ENCODE peak calls at places on chromosome X, in four cellular contexts. H is left ventricle myocardium inferior, A is neuronal stem cell, Y is SK-N-SH. Q is an unnamed sample. For H3K27me3 and H3K4me1, the result is how much of the 10 kb centered on the place peaks cover.

GRCh38 chrX:68043713-68044438 is 389.4 kb downstream of the OPHN1 start:
- DNase-seq in H (no peak), A (no peak), Y (no peak), Q (no peak)

GRCh38 chrX:25344191-25344936 is 328.6 kb upstream of the ARX start:
- DNase-seq in H (no peak), A (no peak), Y (no peak), Q (peak)

GRCh38 chrX:71095971-71096701 is 485 bp downstream of the FOXO4 start:
- DNase-seq in H (no peak), A (no peak), Y (peak), Q (no peak)

GRCh38 chrX:9538544-9539045 is 73.7 kb downstream of the TBL1X start:
- DNase-seq in H (no peak), A (no peak), Y (peak), Q (peak)

GRCh38 chrX:33307954-33308353 is 96.6 kb upstream of the DMD start:
- DNase-seq in H (no peak), A (no peak), Y (no peak), Q (no peak)

GRCh38 chrX:119266364-119266995 is 30.4 kb downstream of the PGRMC1 start:
- DNase-seq in H (no peak), A (no peak), Y (peak), Q (peak)

GRCh38 chrX:106927700-106928099 is 7.5 kb downstream of the CLDN2 start:
- DNase-seq in H (no peak), A (no peak), Y (no peak), Q (no peak)

GRCh38 chrX:727738-728621 is 97.4 kb downstream of the SHOX start:
- DNase-seq in H (no peak), A (peak), Y (no peak), Q (peak)

GRCh38 chrX:41382699-41383645 is 49.0 kb downstream of the DDX3X start:
- DNase-seq in H (no peak), A (no peak), Y (no peak), Q (peak)

GRCh38 chrX:48472851-48473717 is 2.9 kb upstream of the FTSJ1 start:
- DNase-seq in H (no peak), A (no peak), Y (no peak), Q (no peak)

GRCh38 chrX:34656467-34656841 is 631 bp downstream of the TMEM47 start:
- DNase-seq in H (peak), A (no peak), Y (no peak), Q (peak)
- H3K27me3 ChIP-seq in H (under half), A (under half), Y (under half), Q (under half)

DNA sequence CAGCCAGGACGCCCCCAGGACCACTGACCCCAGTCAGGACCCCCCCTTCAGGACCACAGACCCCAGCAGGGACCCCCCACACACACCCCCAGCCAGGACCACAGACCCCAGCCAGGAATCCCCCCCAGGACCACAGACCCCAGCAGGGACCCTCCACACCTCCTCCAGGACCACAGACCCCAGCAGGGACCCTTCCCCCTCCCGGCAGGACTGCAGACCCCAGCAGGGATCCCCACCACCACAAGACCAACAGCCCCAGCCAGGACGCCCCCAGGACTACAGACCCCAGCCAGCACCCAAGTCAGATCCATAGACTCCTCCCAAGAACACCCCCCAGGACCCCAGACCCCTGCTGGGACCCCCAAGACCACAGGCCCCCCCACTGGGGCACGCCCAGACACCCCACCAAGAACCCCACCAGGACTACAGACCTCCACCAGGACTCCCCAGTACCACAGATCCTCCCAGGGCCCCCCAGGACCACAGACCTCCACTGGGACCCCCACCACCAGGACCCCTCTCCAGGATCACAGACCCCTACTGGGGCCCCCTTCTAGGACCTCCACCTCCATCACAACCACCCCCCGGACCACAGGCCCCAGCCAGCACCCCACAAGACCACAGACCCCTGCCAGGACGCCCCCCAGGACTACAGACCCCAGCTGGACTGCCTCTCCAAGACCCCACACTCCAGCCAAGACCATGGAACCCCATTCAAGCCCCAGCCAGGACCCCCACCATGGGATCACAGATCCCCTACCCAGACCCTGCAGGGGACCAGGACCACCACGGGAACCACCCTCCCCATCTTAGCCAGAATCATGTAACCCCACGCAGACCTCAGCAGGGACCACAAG is 698 bp upstream of the DHRSX start:
- DNase-seq in H (no peak), A (no peak), Y (no peak), Q (no peak)
- H3K4me3 ChIP-seq in H (peak), A (no peak), Y (no peak), Q (peak)

DNA sequence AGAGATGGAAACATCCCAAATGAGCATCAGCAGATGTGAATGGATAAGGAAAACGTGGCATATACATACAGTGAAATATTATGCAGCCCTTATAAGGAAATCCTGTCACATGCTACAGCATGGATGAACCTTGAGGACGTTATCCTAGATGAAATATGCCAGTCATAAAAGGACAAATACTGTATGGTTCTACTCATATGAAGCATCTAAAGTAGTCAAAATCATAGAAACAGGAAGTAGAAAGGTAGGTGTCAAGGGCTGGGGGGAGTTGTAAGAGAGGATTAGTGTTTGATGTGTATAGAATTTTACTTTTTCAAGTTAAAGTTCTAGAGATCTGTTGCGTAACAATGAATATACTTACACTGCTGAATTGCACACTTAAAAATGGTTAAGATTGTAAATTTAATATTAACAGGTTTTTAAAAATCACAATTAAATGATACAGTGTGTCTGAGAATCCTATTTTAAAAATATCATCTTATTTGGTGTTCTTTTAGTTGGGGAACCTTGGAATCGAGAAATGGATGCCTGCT is 58.5 kb downstream of the KDM6A start:
- DNase-seq in H (no peak), A (no peak), Y (no peak), Q (no peak)
- H3K4me1 ChIP-seq in H (under half), A (under half), Y (under half), Q (under half)

GRCh38 chrX:98506907-98507306 is 1623.2 kb downstream of the RPA4 start:
- DNase-seq in H (no peak), A (no peak), Y (no peak), Q (no peak)
- H3K27me3 ChIP-seq in H (under half), A (under half), Y (under half), Q (under half)

DNA sequence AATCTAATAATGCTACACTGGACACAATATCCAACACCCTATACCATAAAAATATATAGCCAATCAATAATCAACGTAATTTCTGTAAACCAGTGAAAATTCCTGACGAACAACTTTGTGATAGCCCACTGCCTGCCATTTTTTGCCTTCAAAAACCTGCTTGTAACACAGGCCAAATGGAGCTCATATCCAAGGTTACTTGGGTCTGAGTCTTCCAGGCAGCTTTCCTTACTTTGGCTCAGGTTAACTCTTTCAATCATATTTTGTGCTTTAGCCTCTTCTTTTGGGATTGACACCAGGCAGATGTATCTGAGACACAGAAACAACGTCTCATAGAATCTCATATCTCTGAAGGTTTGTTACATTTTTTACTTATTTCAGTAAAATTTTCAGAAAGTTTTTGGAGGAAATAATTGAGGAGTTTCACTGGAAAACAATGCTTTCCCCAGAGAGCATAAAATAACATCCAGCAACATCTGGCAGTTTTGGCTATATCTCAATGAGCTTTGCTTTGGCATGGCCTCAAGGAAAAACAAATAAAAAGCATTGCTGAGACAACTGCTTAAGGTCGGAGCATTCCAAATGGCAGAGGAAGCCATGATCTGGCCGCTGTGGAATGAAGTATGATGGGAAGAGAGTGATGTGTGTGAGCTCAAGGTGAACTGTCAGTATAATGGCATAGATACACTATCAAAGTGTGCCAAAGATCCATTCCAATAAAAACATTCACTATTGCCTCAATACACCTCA is 162.9 kb upstream of the SPIN4 start:
- DNase-seq in H (peak), A (no peak), Y (no peak), Q (peak)
- H3K4me3 ChIP-seq in H (no peak), A (no peak), Y (no peak), Q (no peak)

GRCh38 chrX:18619288-18619687 is 52.6 kb downstream of the RS1 start:
- DNase-seq in H (no peak), A (no peak), Y (no peak), Q (no peak)
- H3K4me1 ChIP-seq in H (under half), A (under half), Y (under half), Q (under half)

DNA sequence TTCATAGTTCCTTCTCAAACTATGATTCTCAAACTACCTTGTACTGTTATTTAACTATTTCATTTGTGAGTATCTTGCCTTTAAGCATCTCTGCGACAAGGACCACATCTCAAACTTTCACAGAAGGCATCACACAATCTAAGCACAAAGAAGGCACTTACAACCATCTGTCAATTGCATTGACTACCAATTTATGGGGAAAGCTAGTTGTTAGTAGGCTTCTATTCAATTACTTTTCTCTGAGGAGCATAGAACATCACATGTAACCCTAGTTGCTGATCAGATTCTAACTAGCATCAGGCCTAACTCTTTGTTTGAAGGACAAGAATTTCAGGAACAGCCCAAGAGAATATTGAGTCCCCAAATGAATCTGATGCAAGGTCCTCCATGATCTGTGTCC is 74.9 kb downstream of the GPC3 start:
- DNase-seq in H (no peak), A (no peak), Y (no peak), Q (no peak)
- H3K27me3 ChIP-seq in H (under half), A (under half), Y (under half), Q (under half)

GRCh38 chrX:101195442-101196173 is 24.0 kb upstream of the DRP2 start:
- DNase-seq in H (no peak), A (no peak), Y (no peak), Q (no peak)

GRCh38 chrX:101190736-101191135 is 28.9 kb upstream of the DRP2 start:
- DNase-seq in H (no peak), A (no peak), Y (no peak), Q (no peak)

DNA sequence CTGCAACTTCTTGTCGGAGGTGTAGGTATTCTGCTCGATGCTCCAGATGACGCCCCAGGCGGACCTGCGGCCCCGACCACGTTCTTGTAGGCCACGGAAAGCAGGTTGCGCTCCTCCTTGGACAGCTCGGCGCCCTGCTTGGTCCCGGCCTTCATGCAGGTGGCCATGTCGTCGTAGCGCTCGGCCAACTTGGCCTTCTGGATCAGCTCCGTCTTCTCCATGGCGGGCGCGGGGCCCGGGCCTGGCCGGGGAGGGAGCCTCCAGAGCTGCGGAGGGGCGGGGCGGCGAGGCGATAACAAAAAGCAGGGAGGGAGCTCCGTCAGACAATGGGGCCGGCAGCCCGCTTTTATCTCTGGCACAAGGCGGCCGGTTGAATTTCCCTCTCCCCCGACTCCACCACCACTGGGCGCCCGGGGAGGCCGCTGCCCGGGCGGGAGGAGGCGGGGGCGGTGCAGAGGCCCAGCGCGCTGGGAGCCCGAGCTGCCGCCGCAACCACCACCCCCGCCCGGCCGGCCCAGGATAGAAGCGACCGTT is 28.3 kb upstream of the DRP2 start:
- DNase-seq in H (peak), A (peak), Y (peak), Q (no peak)
- H3K4me3 ChIP-seq in H (peak), A (no peak), Y (no peak), Q (no peak)

GRCh38 chrX:47208108-47208507 is 10.4 kb upstream of the CDK16 start:
- DNase-seq in H (no peak), A (no peak), Y (no peak), Q (no peak)

GRCh38 chrX:47206316-47206715 is 12.2 kb upstream of the CDK16 start:
- DNase-seq in H (no peak), A (no peak), Y (no peak), Q (no peak)

GRCh38 chrX:47210661-47211425 is 7.6 kb upstream of the CDK16 start:
- DNase-seq in H (no peak), A (no peak), Y (no peak), Q (no peak)

GRCh38 chrX:47212381-47213293 is 5.8 kb upstream of the CDK16 start:
- DNase-seq in H (no peak), A (no peak), Y (peak), Q (no peak)

GRCh38 chrX:47209508-47210238 is 8.8 kb upstream of the CDK16 start:
- DNase-seq in H (peak), A (no peak), Y (no peak), Q (no peak)
- H3K4me1 ChIP-seq in H (under half), A (under half), Y (under half), Q (under half)

DNA sequence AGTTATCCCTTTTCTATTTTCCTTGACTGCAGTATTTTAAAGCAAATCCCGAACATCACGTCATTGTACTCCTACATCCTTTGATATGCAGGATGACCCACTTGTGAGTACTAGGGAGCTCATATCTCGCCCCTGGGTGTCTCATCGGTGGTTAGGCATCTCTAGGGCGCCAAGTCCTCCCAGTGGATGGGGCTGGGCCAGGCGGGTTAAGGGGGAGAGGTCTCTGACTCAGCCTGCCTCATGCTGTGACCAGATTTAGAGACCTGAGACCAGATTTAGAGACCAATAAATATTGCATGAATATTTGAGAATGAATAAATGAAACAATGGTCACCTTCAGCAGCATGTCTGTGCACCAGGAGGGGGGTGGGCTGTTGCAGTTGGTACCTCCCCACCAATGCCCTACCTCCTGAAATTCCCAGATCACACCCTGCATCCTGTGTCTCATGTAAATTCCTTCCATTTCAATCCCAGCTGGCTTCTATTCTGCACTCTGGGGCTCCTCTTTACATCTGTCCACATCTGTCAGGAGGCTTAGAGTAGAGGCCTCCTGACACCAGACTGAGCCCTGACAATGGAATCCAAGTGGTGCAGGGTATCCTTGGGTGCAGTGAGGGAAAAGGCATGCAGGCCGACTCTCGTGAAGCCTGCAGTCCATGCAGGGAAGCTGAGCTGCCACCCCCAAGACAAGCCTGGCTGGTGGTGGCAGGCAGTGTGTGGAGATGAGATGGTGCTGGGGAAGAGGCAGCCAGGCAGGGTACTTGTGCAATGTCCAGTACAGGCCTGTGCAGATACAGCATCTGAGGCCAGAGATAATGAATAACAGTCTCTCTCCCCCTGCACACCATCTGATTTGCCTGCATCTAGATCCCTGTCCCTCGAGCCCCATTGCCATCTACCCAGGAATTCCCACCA is 5.2 kb downstream of the APLN start:
- DNase-seq in H (no peak), A (no peak), Y (peak), Q (no peak)
- H3K27me3 ChIP-seq in H (under half), A (under half), Y (half or more), Q (under half)